ENCODE peak calls at places on chromosomes 11 and 22, in seven cellular contexts. K is stimulated activated naive CD8-positive, alpha-beta T cell treated with anti-CD3 and anti-CD28 coated beads, Interleukin-15, Interleukin-2, amounts not matched to agents 100 U/mL and 50 U/mL, for 24 hours; R is substantia nigra; B is sigmoid colon; O is T-helper 2 cell; V is neuronal stem cell; L is choroid plexus epithelial cell. Z is an unnamed sample.

GRCh38 chr11:56783448-56784041 is 35.0 kb upstream of the OR9G4 start:
- DNase-seq in K (no peak), R (no peak), B (no peak), O (no peak), V (peak; percentile 61), L (peak; percentile 76), Z (peak; percentile 72)

GRCh38 chr22:44449061-44449682 is 48.9 kb downstream of the RTL6 start:
- DNase-seq in K (no peak), R (no peak), B (no peak), O (no peak), V (no peak), L (peak; percentile 83), Z (no peak)

GRCh38 chr11:127073621-127074020 is 73.1 kb upstream of the KIRREL3 start:
- DNase-seq in K (no peak), R (no peak), B (no peak), O (no peak), V (no peak), L (no peak), Z (no peak)

GRCh38 chr11:35303596-35304392 is 115.6 kb downstream of the SLC1A2 start:
- DNase-seq in K (no peak), R (no peak), B (peak; percentile 94), O (no peak), V (no peak), L (peak; percentile 86), Z (no peak)

GRCh38 chr22:27381552-27381951 is 420.0 kb downstream of the MN1 start:
- DNase-seq in K (no peak), R (no peak), B (no peak), O (no peak), V (no peak), L (no peak), Z (no peak)

GRCh38 chr11:35162795-35163194 is 23.8 kb downstream of the CD44 start:
- DNase-seq in K (no peak), R (no peak), B (no peak), O (no peak), V (no peak), L (peak; percentile 47), Z (no peak)

GRCh38 chr11:130913268-130913667 is 3.0 kb downstream of the SNX19 start:
- DNase-seq in K (no peak), R (no peak), B (no peak), O (no peak), V (no peak), L (no peak), Z (no peak)

GRCh38 chr11:12066799-12067508 is 43.4 kb upstream of the MICAL2 start:
- DNase-seq in K (no peak), R (no peak), B (peak; percentile 87), O (no peak), V (no peak), L (peak; percentile 71), Z (no peak)

GRCh38 chr11:7582338-7582985 is 68.7 kb downstream of the PPFIBP2 start:
- DNase-seq in K (no peak), R (no peak), B (no peak), O (no peak), V (no peak), L (no peak), Z (no peak)

GRCh38 chr11:134069426-134069921 is 602 bp downstream of the JAM3 start:
- DNase-seq in K (no peak), R (no peak), B (no peak), O (no peak), V (no peak), L (peak; percentile 29), Z (no peak)

GRCh38 chr11:65376138-65376713 is 6.2 kb downstream of the SLC25A45 start:
- DNase-seq in K (no peak), R (no peak), B (no peak), O (no peak), V (no peak), L (no peak), Z (no peak)

GRCh38 chr22:50014655-50015401 is 2.3 kb upstream of the IL17REL start:
- DNase-seq in K (peak; percentile 48), R (no peak), B (peak; percentile 41), O (no peak), V (no peak), L (no peak), Z (no peak)

GRCh38 chr22:27670701-27671412 is 130.7 kb downstream of the MN1 start:
- DNase-seq in K (no peak), R (no peak), B (no peak), O (no peak), V (peak; percentile 90), L (no peak), Z (peak; percentile 81)

GRCh38 chr11:33735166-33735425 is 1.1 kb downstream of the CD59 start:
- DNase-seq in K (no peak), R (no peak), B (no peak), O (no peak), V (no peak), L (no peak), Z (no peak)

GRCh38 chr22:46657996-46658947 is 38.1 kb downstream of the GRAMD4 start:
- DNase-seq in K (no peak), R (no peak), B (no peak), O (no peak), V (no peak), L (no peak), Z (no peak)

GRCh38 chr11:79461144-79461543 is 20.3 kb upstream of the TENM4 start:
- DNase-seq in K (no peak), R (no peak), B (no peak), O (no peak), V (peak; percentile 21), L (peak; percentile 74), Z (no peak)

GRCh38 chr11:2415171-2415570 is 14.6 kb downstream of the TSSC4 start:
- DNase-seq in K (no peak), R (no peak), B (no peak), O (no peak), V (no peak), L (no peak), Z (no peak)

GRCh38 chr11:76684470-76684869 is 13.9 kb upstream of the LRRC32 start:
- DNase-seq in K (no peak), R (no peak), B (no peak), O (no peak), V (no peak), L (no peak), Z (no peak)

GRCh38 chr11:70668204-70669202 is 270.2 kb downstream of the CTTN start:
- DNase-seq in K (no peak), R (no peak), B (no peak), O (no peak), V (no peak), L (no peak), Z (no peak)

GRCh38 chr22:35631597-35631996 is 14.5 kb upstream of the MB start:
- DNase-seq in K (peak; percentile 53), R (no peak), B (peak; percentile 65), O (no peak), V (no peak), L (peak; percentile 54), Z (no peak)

GRCh38 chr22:49911881-49912625 is 6.2 kb downstream of the ALG12 start:
- DNase-seq in K (no peak), R (no peak), B (no peak), O (no peak), V (no peak), L (no peak), Z (no peak)

GRCh38 chr22:17744430-17744829 is 29.8 kb downstream of the BID start:
- DNase-seq in K (no peak), R (no peak), B (no peak), O (no peak), V (no peak), L (no peak), Z (no peak)

GRCh38 chr11:59643390-59643789 is 25.4 kb downstream of the PATL1 start:
- DNase-seq in K (no peak), R (no peak), B (no peak), O (no peak), V (no peak), L (no peak), Z (no peak)

GRCh38 chr11:10633261-10633660 is 60.3 kb downstream of the IRAG1 start:
- DNase-seq in K (no peak), R (no peak), B (no peak), O (no peak), V (no peak), L (no peak), Z (no peak)

GRCh38 chr11:130217133-130217631 is 57.6 kb downstream of the ST14 start:
- DNase-seq in K (no peak), R (no peak), B (no peak), O (no peak), V (no peak), L (no peak), Z (no peak)

GRCh38 chr22:42520663-42521546 is 1.3 kb upstream of the RRP7A start:
- DNase-seq in K (no peak), R (no peak), B (no peak), O (no peak), V (no peak), L (no peak), Z (no peak)

GRCh38 chr11:79226136-79226535 is 214.7 kb downstream of the TENM4 start:
- DNase-seq in K (no peak), R (no peak), B (no peak), O (no peak), V (no peak), L (no peak), Z (no peak)

GRCh38 chr11:57425565-57426438 is 1.1 kb downstream of the SLC43A3 start:
- DNase-seq in K (peak; percentile 29), R (no peak), B (peak; percentile 94), O (no peak), V (no peak), L (no peak), Z (no peak)

GRCh38 chr11:133040289-133040893 is 491.9 kb downstream of the OPCML start:
- DNase-seq in K (no peak), R (no peak), B (no peak), O (no peak), V (no peak), L (no peak), Z (peak; percentile 8)

GRCh38 chr22:36385491-36386350 is 2.0 kb downstream of the MYH9 start:
- DNase-seq in K (peak; percentile 76), R (no peak), B (peak; percentile 90), O (peak; percentile 46), V (no peak), L (no peak), Z (no peak)

GRCh38 chr11:47667135-47667534 is 24.8 kb upstream of the MTCH2 start:
- DNase-seq in K (no peak), R (no peak), B (peak; percentile 18), O (no peak), V (no peak), L (no peak), Z (no peak)

GRCh38 chr22:37870273-37870672 is 21.1 kb downstream of the EIF3L start:
- DNase-seq in K (no peak), R (no peak), B (no peak), O (no peak), V (no peak), L (peak; percentile 50), Z (no peak)